ENCODE peak calls at places on chromosomes 5 and 9, in seven cellular contexts. W is prostate gland; R is tibial artery; H is suprapubic skin; M is GM13976; A is CD4-positive, alpha-beta T cell; C is nephron progenitor cell. I is an unnamed sample.

GRCh38 chr5:68406767-68407232 is 191.2 kb downstream of the PIK3R1 start:
- DNase-seq in W (peak; percentile 29), R (no peak), H (no peak), M (peak; percentile 50), A (no peak), C (no peak), I (no peak)

GRCh38 chr5:32197032-32197431 is 22.9 kb upstream of the GOLPH3 start:
- DNase-seq in W (no peak), R (no peak), H (no peak), M (no peak), A (no peak), C (no peak), I (no peak)

GRCh38 chr9:94681508-94681907 is 42.2 kb upstream of the FBP1 start:
- DNase-seq in W (peak; percentile 70), R (peak; percentile 86), H (peak; percentile 84), M (peak; percentile 74), A (peak; percentile 47), C (peak; percentile 58), I (peak; percentile 65)

GRCh38 chr9:93890436-93890935 is 64.7 kb downstream of the BARX1 start:
- DNase-seq in W (peak; percentile 1), R (peak; percentile 25), H (no peak), M (no peak), A (no peak), C (no peak), I (no peak)

GRCh38 chr9:134296301-134297081 is 29.8 kb upstream of the RXRA start:
- DNase-seq in W (no peak), R (no peak), H (no peak), M (no peak), A (no peak), C (no peak), I (no peak)

GRCh38 chr9:4985376-4986266 is 549 bp downstream of the JAK2 start:
- DNase-seq in W (peak; percentile 48), R (no peak), H (peak; percentile 64), M (peak; percentile 18), A (no peak), C (peak; percentile 49), I (peak; percentile 39)

GRCh38 chr5:149079883-149080282 is 17.0 kb upstream of the SH3TC2 start:
- DNase-seq in W (no peak), R (no peak), H (no peak), M (no peak), A (no peak), C (no peak), I (no peak)

GRCh38 chr5:132446621-132447020 is 44.0 kb downstream of the IRF1 start:
- DNase-seq in W (peak; percentile 69), R (peak; percentile 91), H (no peak), M (no peak), A (no peak), C (no peak), I (no peak)

GRCh38 chr9:114906922-114907571 is 23.3 kb downstream of the TNFSF8 start:
- DNase-seq in W (no peak), R (no peak), H (no peak), M (peak; percentile 29), A (no peak), C (peak; percentile 38), I (peak; percentile 48)

GRCh38 chr5:134935711-134936602 is 31.0 kb downstream of the PCBD2 start:
- DNase-seq in W (no peak), R (no peak), H (no peak), M (no peak), A (no peak), C (no peak), I (no peak)

GRCh38 chr9:37775216-37775919 is 9.5 kb downstream of the EXOSC3 start:
- DNase-seq in W (no peak), R (no peak), H (no peak), M (no peak), A (no peak), C (no peak), I (no peak)

GRCh38 chr5:60535198-60535597 is 164.8 kb downstream of the DEPDC1B start:
- DNase-seq in W (no peak), R (no peak), H (no peak), M (no peak), A (no peak), C (no peak), I (no peak)

GRCh38 chr5:159725475-159725874 is 190.8 kb upstream of the ADRA1B start:
- DNase-seq in W (no peak), R (no peak), H (no peak), M (no peak), A (no peak), C (no peak), I (no peak)

GRCh38 chr9:92820964-92821363 is 56.3 kb upstream of the BICD2 start:
- DNase-seq in W (no peak), R (no peak), H (no peak), M (no peak), A (no peak), C (no peak), I (no peak)
- TF ChIP-seq CTCF in W (no peak), R (no peak), H (no peak), M (no peak), A (no peak), C (no peak), I (no peak)

DNA sequence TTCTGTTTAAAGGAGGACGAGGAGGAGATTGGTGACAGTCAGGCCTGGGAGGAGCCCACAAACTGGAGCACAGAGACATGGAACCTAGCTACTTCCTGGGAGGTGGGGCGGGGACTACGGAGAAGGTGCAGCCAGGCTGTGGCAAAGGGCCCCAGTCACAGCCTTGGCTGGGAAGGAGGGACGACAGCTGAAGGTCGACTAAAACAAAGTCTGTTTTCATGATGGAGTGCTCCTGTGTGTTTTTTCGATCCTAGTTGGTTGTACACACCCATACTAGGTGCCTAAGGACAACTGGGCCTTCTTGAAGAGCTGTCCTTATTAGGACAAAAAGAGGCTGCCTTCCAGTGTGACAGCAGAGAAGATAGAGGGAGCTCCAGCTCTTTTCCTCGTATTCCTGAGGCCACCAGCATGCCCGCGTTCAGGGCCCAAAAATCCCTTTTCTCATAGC is 2.9 kb downstream of the CCDC107 start:
- DNase-seq in W (no peak), R (peak; percentile 74), H (no peak), M (no peak), A (no peak), C (no peak), I (no peak)
- TF ChIP-seq CTCF in W (no peak), R (no peak), H (peak; percentile 39), M (peak; percentile 25), A (no peak), C (no peak), I (no peak)

GRCh38 chr5:142913728-142914338 is 143.7 kb downstream of the ARHGAP26 start:
- DNase-seq in W (no peak), R (no peak), H (no peak), M (no peak), A (no peak), C (no peak), I (no peak)
- TF ChIP-seq CTCF in W (no peak), R (no peak), H (no peak), M (no peak), A (no peak), C (no peak), I (no peak)

DNA sequence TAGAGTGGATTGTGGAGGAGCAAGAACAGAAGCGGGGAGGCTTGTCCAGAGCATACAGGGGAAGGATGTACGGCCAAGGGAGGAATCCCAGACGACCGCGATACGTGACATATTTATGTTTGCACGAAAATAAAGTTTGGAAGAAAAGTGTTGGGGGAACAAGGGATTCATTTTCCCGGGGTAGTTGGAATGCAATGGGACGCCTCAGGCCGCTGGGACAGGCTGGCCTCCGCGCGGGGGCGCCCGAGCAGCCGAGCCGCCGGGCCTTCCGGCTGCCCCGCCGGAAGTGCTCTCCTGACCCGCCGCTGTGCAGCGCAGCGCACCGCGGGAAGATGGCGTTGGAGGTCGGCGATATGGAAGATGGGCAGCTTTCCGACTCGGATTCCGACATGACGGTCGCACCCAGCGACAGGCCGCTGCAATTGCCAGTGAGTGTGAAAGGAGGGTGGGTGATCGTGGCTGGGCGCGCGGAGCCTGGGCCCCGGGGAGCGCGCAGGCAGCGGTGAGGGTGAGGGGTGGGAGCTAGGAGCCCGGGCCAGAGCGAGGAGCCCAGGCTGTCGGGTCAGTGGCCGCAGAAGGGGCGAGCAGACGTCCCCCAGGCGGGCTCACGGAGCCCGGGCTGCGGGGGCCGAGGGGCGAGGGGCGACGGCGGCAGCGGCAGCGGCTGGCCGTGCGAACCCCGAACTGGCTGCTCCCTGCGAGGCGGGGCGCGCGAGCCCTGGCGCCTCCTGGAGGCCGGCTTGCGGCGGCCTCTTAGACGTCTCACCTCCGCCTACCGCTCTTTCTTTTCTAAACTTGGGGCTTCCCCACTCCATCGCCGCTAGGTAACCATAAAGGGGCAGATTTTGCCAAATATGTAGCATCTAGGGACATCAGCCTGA is at the start of gene PHAX:
- DNase-seq in W (peak; percentile 58), R (peak; percentile 84), H (peak; percentile 83), M (peak; percentile 92), A (peak; percentile 59), C (peak; percentile 83), I (peak; percentile 80)
- TF ChIP-seq CTCF in W (peak; percentile 46), R (peak; percentile 22), H (peak; percentile 63), M (peak; percentile 82), A (peak; percentile 69), C (peak; percentile 52), I (peak; percentile 66)

I was measured in activated CD8-positive, alpha-beta T cell treated with anti-CD3 and anti-CD28 coated beads for 36 hours.